ENCODE peak calls at places on chromosomes 6 and 20, in six cellular contexts. D, Q, Z, R, O and J are unnamed samples.

GRCh38 chr6:125251516-125252229 is 50.1 kb downstream of the HDDC2 start:
- DNase-seq in Q (no peak), R (no peak), Z (no peak), D (no peak), O (no peak), J (peak)

GRCh38 chr6:157323924-157324276 is 581 bp upstream of the TMEM242 start:
- DNase-seq in O (peak), Q (peak), Z (peak), D (no peak), R (peak), J (peak)

GRCh38 chr20:8432435-8433148 is 300.5 kb downstream of the PLCB1 start:
- DNase-seq in Z (no peak), R (no peak), O (no peak), Q (peak), D (no peak), J (peak)

GRCh38 chr6:166989427-166990034 is 9.7 kb upstream of the CEP43 start:
- DNase-seq in Z (peak), Q (peak), R (peak), O (no peak), D (no peak), J (peak)

GRCh38 chr6:132153221-132153896 is 202.2 kb upstream of the CCN2 start:
- DNase-seq in R (no peak), Z (no peak), O (no peak), D (no peak), Q (no peak), J (no peak)

GRCh38 chr20:63120286-63121090 is 95.4 kb downstream of the YTHDF1 start:
- DNase-seq in D (no peak), R (no peak), O (no peak), Z (no peak), Q (no peak), J (no peak)

GRCh38 chr6:25842526-25842925 is 10.7 kb upstream of the SLC17A1 start:
- DNase-seq in Q (no peak), R (no peak), Z (no peak), D (peak), O (no peak), J (no peak)

GRCh38 chr6:136593748-136594490 is 43.7 kb upstream of the MAP7 start:
- DNase-seq in O (peak), Z (peak), D (peak), R (no peak), Q (no peak), J (peak)

GRCh38 chr6:46526607-46527006 is 35.4 kb upstream of the RCAN2 start:
- DNase-seq in O (no peak), Q (no peak), Z (no peak), D (no peak), R (no peak), J (peak)

GRCh38 chr6:51098801-51099200 is 280.1 kb downstream of the TFAP2B start:
- DNase-seq in O (no peak), Z (no peak), D (no peak), R (no peak), Q (no peak), J (no peak)

GRCh38 chr6:34059914-34060313 is 86.0 kb downstream of the GRM4 start:
- DNase-seq in R (no peak), O (no peak), Z (no peak), D (no peak), Q (no peak), J (no peak)

GRCh38 chr20:44776977-44777376 is 31.3 kb downstream of the KCNK15 start:
- DNase-seq in O (no peak), D (no peak), Q (no peak), R (peak), Z (peak), J (peak)

GRCh38 chr6:140303218-140303949 is 928.9 kb upstream of the CITED2 start:
- DNase-seq in O (no peak), Z (no peak), Q (no peak), D (no peak), R (no peak), J (no peak)

GRCh38 chr6:138309695-138310094 is 68.0 kb upstream of the SMIM28 start:
- DNase-seq in R (no peak), D (no peak), O (no peak), Q (no peak), Z (no peak), J (no peak)

GRCh38 chr6:37916675-37917074 is 97.1 kb downstream of the ZFAND3 start:
- DNase-seq in D (no peak), R (no peak), Z (no peak), Q (no peak), O (no peak), J (no peak)

GRCh38 chr6:9126845-9127560 is 691.7 kb upstream of the SLC35B3 start:
- DNase-seq in O (peak), Z (no peak), R (no peak), D (no peak), Q (no peak), J (no peak)

GRCh38 chr6:116158641-116159040 is 32.7 kb upstream of the COL10A1 start:
- DNase-seq in R (no peak), D (no peak), Q (no peak), O (no peak), Z (no peak), J (no peak)

GRCh38 chr6:160765412-160765811 is 63.4 kb downstream of the PLG start:
- DNase-seq in Q (no peak), O (no peak), D (no peak), R (no peak), Z (no peak), J (peak)

GRCh38 chr6:97026298-97026697 is 101.8 kb downstream of the KLHL32 start:
- DNase-seq in R (no peak), Z (no peak), O (no peak), Q (peak), D (no peak), J (no peak)

GRCh38 chr6:42929928-42930360 is 664 bp downstream of the CNPY3 start:
- DNase-seq in Z (no peak), Q (peak), D (peak), O (no peak), R (peak), J (no peak)

GRCh38 chr6:71299541-71300470 is 11.2 kb downstream of the OGFRL1 start:
- DNase-seq in Z (no peak), D (no peak), Q (no peak), R (no peak), O (no peak), J (no peak)

GRCh38 chr20:46328180-46328882 is 20.0 kb upstream of the CDH22 start:
- DNase-seq in O (no peak), R (no peak), Q (no peak), D (no peak), Z (no peak), J (no peak)

GRCh38 chr6:68229566-68229965 is 405.5 kb upstream of the ADGRB3 start:
- DNase-seq in R (no peak), Z (no peak), D (no peak), O (no peak), Q (no peak), J (no peak)

GRCh38 chr6:141675957-141676356 is 456.8 kb upstream of the GJE1 start:
- DNase-seq in Q (no peak), D (no peak), Z (no peak), R (no peak), O (peak), J (no peak)

GRCh38 chr6:45738057-45738455 is 277.6 kb downstream of the CLIC5 start:
- DNase-seq in R (no peak), O (no peak), D (no peak), Q (no peak), Z (no peak), J (no peak)

GRCh38 chr6:85600713-85601313 is 7.2 kb upstream of the SNX14 start:
- DNase-seq in Z (no peak), Q (no peak), O (no peak), R (no peak), D (no peak), J (no peak)

GRCh38 chr6:43871933-43872332 is 101.9 kb downstream of the VEGFA start:
- DNase-seq in D (no peak), O (no peak), Z (no peak), R (no peak), Q (no peak), J (no peak)

GRCh38 chr20:10060223-10060622 is 25.4 kb downstream of the ANKEF1 start:
- DNase-seq in R (no peak), D (no peak), Z (no peak), Q (peak), O (no peak), J (peak)

GRCh38 chr6:55101157-55101556 is 73.2 kb upstream of the HCRTR2 start:
- DNase-seq in R (no peak), O (no peak), D (no peak), Q (no peak), Z (no peak), J (no peak)

DNA sequence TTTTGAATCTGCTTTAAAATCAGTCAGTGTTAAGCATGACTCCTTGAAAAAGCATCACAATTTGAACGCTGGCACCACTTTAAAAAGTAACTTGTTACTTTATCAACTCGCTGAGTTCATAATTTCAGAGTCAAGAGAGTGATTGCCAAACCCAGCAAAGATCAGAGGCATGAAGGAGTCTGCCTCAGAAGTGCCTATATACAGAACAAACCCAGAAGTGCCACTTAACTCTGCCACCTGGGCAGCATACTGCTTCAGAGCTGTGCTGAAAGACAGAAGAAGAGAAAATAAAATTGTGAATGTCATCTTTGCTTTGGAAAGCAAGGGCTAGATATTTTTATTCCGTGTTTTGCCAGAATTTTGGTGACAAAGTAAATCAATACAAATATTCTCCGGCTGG is 73.6 kb upstream of the HCRTR2 start:
- DNase-seq in O (no peak), Z (no peak), Q (no peak), D (no peak), R (no peak), J (no peak)
- H2AFZ ChIP-seq in O (no peak), Z (no peak), Q (no peak), D (no peak), R (no peak), J (peak)

GRCh38 chr20:38127011-38127621 is 38.0 kb downstream of the TGM2 start:
- DNase-seq in O (peak), D (no peak), Q (no peak), R (peak), Z (no peak), J (no peak)
- TF ChIP-seq CTCF in O (no peak), D (no peak), Q (no peak), R (no peak), Z (no peak), J (no peak)

GRCh38 chr6:122393339-122393896 is 6.0 kb upstream of the HSF2 start:
- DNase-seq in D (no peak), Q (no peak), R (no peak), Z (no peak), O (no peak), J (no peak)
- TF ChIP-seq REST in D (no peak), Q (no peak), R (no peak), Z (no peak), O (no peak), J (no peak)

GRCh38 chr6:87803784-87804183 is 101.8 kb upstream of the AKIRIN2 start:
- DNase-seq in Q (no peak), R (no peak), Z (no peak), O (no peak), D (no peak), J (no peak)
- H2AFZ ChIP-seq in Q (no peak), R (no peak), Z (no peak), O (no peak), D (no peak), J (no peak)

GRCh38 chr6:94071835-94072234 is 652.5 kb upstream of the EPHA7 start:
- DNase-seq in O (no peak), R (no peak), D (no peak), Q (no peak), Z (no peak), J (peak)
- TF ChIP-seq CTCF in O (no peak), R (no peak), D (peak), Q (peak), Z (no peak), J (peak)